ENCODE peak calls at places on chromosomes 2 and 18, in seven cellular contexts. One of them, this sample, is unnamed.

GRCh38 chr2:44955593-44956449 is 14.3 kb downstream of the SIX3 start:
- DNase-seq in upper lobe of right lung: peak
- DNase-seq in heart left ventricle: peak
- DNase-seq in A549: peak
- DNase-seq in OCI-LY7: peak
- DNase-seq in progenitor cell of endocrine pancreas: peak
- DNase-seq in heart right ventricle: peak
- DNase-seq in this sample: peak

GRCh38 chr2:128591841-128592822 is 273.5 kb upstream of the HS6ST1 start:
- DNase-seq in upper lobe of right lung: peak
- DNase-seq in A549: no peak
- DNase-seq in progenitor cell of endocrine pancreas: no peak
- DNase-seq in heart left ventricle: no peak
- DNase-seq in OCI-LY7: no peak
- DNase-seq in heart right ventricle: no peak
- DNase-seq in this sample: no peak

GRCh38 chr2:218961651-218962570 is 2.4 kb downstream of the CDK5R2 start:
- DNase-seq in heart right ventricle: no peak
- DNase-seq in progenitor cell of endocrine pancreas: no peak
- DNase-seq in heart left ventricle: no peak
- DNase-seq in A549: no peak
- DNase-seq in upper lobe of right lung: no peak
- DNase-seq in OCI-LY7: no peak
- DNase-seq in this sample: no peak

GRCh38 chr2:172095905-172096660 is 6.6 kb downstream of the DLX2 start:
- DNase-seq in OCI-LY7: peak
- DNase-seq in A549: no peak
- DNase-seq in upper lobe of right lung: no peak
- DNase-seq in heart left ventricle: no peak
- DNase-seq in progenitor cell of endocrine pancreas: no peak
- DNase-seq in heart right ventricle: no peak
- DNase-seq in this sample: no peak

GRCh38 chr2:6905668-6906067 is 11.5 kb upstream of the RNF144A start:
- DNase-seq in upper lobe of right lung: no peak
- DNase-seq in heart right ventricle: no peak
- DNase-seq in A549: no peak
- DNase-seq in heart left ventricle: no peak
- DNase-seq in progenitor cell of endocrine pancreas: no peak
- DNase-seq in OCI-LY7: no peak
- DNase-seq in this sample: no peak

GRCh38 chr2:40668435-40668834 is 216.5 kb upstream of the SLC8A1 start:
- DNase-seq in heart left ventricle: no peak
- DNase-seq in progenitor cell of endocrine pancreas: no peak
- DNase-seq in heart right ventricle: no peak
- DNase-seq in A549: no peak
- DNase-seq in upper lobe of right lung: no peak
- DNase-seq in OCI-LY7: no peak
- DNase-seq in this sample: no peak

GRCh38 chr2:16640867-16641266 is 24.8 kb downstream of the CYRIA start:
- DNase-seq in A549: no peak
- DNase-seq in heart right ventricle: peak
- DNase-seq in upper lobe of right lung: no peak
- DNase-seq in heart left ventricle: peak
- DNase-seq in progenitor cell of endocrine pancreas: no peak
- DNase-seq in OCI-LY7: no peak
- DNase-seq in this sample: no peak

GRCh38 chr18:56068030-56068671 is 480.2 kb upstream of the TCF4 start:
- DNase-seq in heart left ventricle: no peak
- DNase-seq in A549: no peak
- DNase-seq in progenitor cell of endocrine pancreas: no peak
- DNase-seq in upper lobe of right lung: no peak
- DNase-seq in OCI-LY7: no peak
- DNase-seq in heart right ventricle: no peak
- DNase-seq in this sample: no peak

GRCh38 chr2:231709981-231710750 is 1.8 kb downstream of the PTMA start:
- DNase-seq in heart right ventricle: peak
- DNase-seq in upper lobe of right lung: peak
- DNase-seq in heart left ventricle: peak
- DNase-seq in A549: peak
- DNase-seq in progenitor cell of endocrine pancreas: peak
- DNase-seq in OCI-LY7: peak
- DNase-seq in this sample: peak

GRCh38 chr2:215870986-215871385 is 142.4 kb downstream of the MREG start:
- DNase-seq in OCI-LY7: peak
- DNase-seq in A549: peak
- DNase-seq in upper lobe of right lung: no peak
- DNase-seq in heart left ventricle: no peak
- DNase-seq in heart right ventricle: no peak
- DNase-seq in progenitor cell of endocrine pancreas: no peak
- DNase-seq in this sample: no peak

GRCh38 chr18:37247499-37248161 is 318.0 kb downstream of the CELF4 start:
- DNase-seq in OCI-LY7: no peak
- DNase-seq in progenitor cell of endocrine pancreas: no peak
- DNase-seq in A549: no peak
- DNase-seq in heart right ventricle: no peak
- DNase-seq in upper lobe of right lung: no peak
- DNase-seq in heart left ventricle: no peak
- DNase-seq in this sample: no peak

GRCh38 chr2:101464841-101465240 is 10.1 kb downstream of the RFX8 start:
- DNase-seq in A549: no peak
- DNase-seq in progenitor cell of endocrine pancreas: no peak
- DNase-seq in heart left ventricle: no peak
- DNase-seq in OCI-LY7: no peak
- DNase-seq in heart right ventricle: no peak
- DNase-seq in upper lobe of right lung: no peak
- DNase-seq in this sample: no peak

GRCh38 chr2:190412971-190413370 is 4.8 kb downstream of the MFSD6 start:
- DNase-seq in progenitor cell of endocrine pancreas: no peak
- DNase-seq in heart right ventricle: no peak
- DNase-seq in OCI-LY7: no peak
- DNase-seq in A549: no peak
- DNase-seq in upper lobe of right lung: no peak
- DNase-seq in heart left ventricle: no peak
- DNase-seq in this sample: no peak

GRCh38 chr2:157349949-157350510 is 24.4 kb upstream of the ERMN start:
- DNase-seq in upper lobe of right lung: no peak
- DNase-seq in progenitor cell of endocrine pancreas: no peak
- DNase-seq in OCI-LY7: no peak
- DNase-seq in heart left ventricle: no peak
- DNase-seq in heart right ventricle: no peak
- DNase-seq in A549: no peak
- DNase-seq in this sample: no peak

GRCh38 chr18:23438046-23438377 is 15.1 kb upstream of the RIOK3 start:
- DNase-seq in OCI-LY7: no peak
- DNase-seq in A549: no peak
- DNase-seq in heart right ventricle: no peak
- DNase-seq in heart left ventricle: no peak
- DNase-seq in progenitor cell of endocrine pancreas: no peak
- DNase-seq in upper lobe of right lung: no peak
- DNase-seq in this sample: no peak

GRCh38 chr2:10424051-10424450 is 24.1 kb downstream of the ODC1 start:
- DNase-seq in upper lobe of right lung: no peak
- DNase-seq in progenitor cell of endocrine pancreas: no peak
- DNase-seq in A549: no peak
- DNase-seq in OCI-LY7: no peak
- DNase-seq in heart right ventricle: no peak
- DNase-seq in heart left ventricle: no peak
- DNase-seq in this sample: no peak

GRCh38 chr2:61988462-61989366 is 83.2 kb downstream of the COMMD1 start:
- DNase-seq in heart left ventricle: no peak
- DNase-seq in OCI-LY7: no peak
- DNase-seq in upper lobe of right lung: no peak
- DNase-seq in progenitor cell of endocrine pancreas: no peak
- DNase-seq in heart right ventricle: no peak
- DNase-seq in A549: no peak
- DNase-seq in this sample: no peak

GRCh38 chr2:109400102-109400501 is 213.7 kb downstream of the SEPTIN10 start:
- DNase-seq in OCI-LY7: no peak
- DNase-seq in A549: no peak
- DNase-seq in heart left ventricle: no peak
- DNase-seq in heart right ventricle: no peak
- DNase-seq in progenitor cell of endocrine pancreas: no peak
- DNase-seq in upper lobe of right lung: no peak
- DNase-seq in this sample: no peak

GRCh38 chr18:35063875-35064274 is 22.7 kb downstream of the MAPRE2 start:
- DNase-seq in OCI-LY7: no peak
- DNase-seq in heart left ventricle: no peak
- DNase-seq in upper lobe of right lung: no peak
- DNase-seq in progenitor cell of endocrine pancreas: no peak
- DNase-seq in A549: no peak
- DNase-seq in heart right ventricle: no peak
- DNase-seq in this sample: no peak

GRCh38 chr2:231280861-231281260 is 82.4 kb downstream of the ARMC9 start:
- DNase-seq in upper lobe of right lung: no peak
- DNase-seq in OCI-LY7: no peak
- DNase-seq in progenitor cell of endocrine pancreas: no peak
- DNase-seq in heart left ventricle: no peak
- DNase-seq in heart right ventricle: no peak
- DNase-seq in A549: no peak
- DNase-seq in this sample: no peak

GRCh38 chr2:66839551-66840320 is 404.8 kb downstream of the MEIS1 start:
- DNase-seq in upper lobe of right lung: no peak
- DNase-seq in A549: no peak
- DNase-seq in OCI-LY7: no peak
- DNase-seq in heart left ventricle: no peak
- DNase-seq in progenitor cell of endocrine pancreas: no peak
- DNase-seq in heart right ventricle: no peak
- DNase-seq in this sample: no peak

GRCh38 chr18:62948788-62949187 is 233.4 kb downstream of the PHLPP1 start:
- DNase-seq in heart left ventricle: no peak
- DNase-seq in heart right ventricle: no peak
- DNase-seq in progenitor cell of endocrine pancreas: no peak
- DNase-seq in A549: no peak
- DNase-seq in upper lobe of right lung: no peak
- DNase-seq in OCI-LY7: no peak
- DNase-seq in this sample: no peak

GRCh38 chr18:62939925-62940324 is 224.6 kb downstream of the PHLPP1 start:
- DNase-seq in heart left ventricle: no peak
- DNase-seq in heart right ventricle: no peak
- DNase-seq in upper lobe of right lung: no peak
- DNase-seq in progenitor cell of endocrine pancreas: no peak
- DNase-seq in OCI-LY7: no peak
- DNase-seq in A549: no peak
- DNase-seq in this sample: no peak

GRCh38 chr18:62942578-62942977 is 227.2 kb downstream of the PHLPP1 start:
- DNase-seq in heart left ventricle: no peak
- DNase-seq in OCI-LY7: no peak
- DNase-seq in upper lobe of right lung: no peak
- DNase-seq in heart right ventricle: no peak
- DNase-seq in A549: no peak
- DNase-seq in progenitor cell of endocrine pancreas: no peak
- DNase-seq in this sample: no peak

GRCh38 chr18:62939433-62939832 is 224.1 kb downstream of the PHLPP1 start:
- DNase-seq in progenitor cell of endocrine pancreas: no peak
- DNase-seq in heart left ventricle: no peak
- DNase-seq in heart right ventricle: no peak
- DNase-seq in OCI-LY7: peak
- DNase-seq in A549: no peak
- DNase-seq in upper lobe of right lung: no peak
- DNase-seq in this sample: no peak

DNA sequence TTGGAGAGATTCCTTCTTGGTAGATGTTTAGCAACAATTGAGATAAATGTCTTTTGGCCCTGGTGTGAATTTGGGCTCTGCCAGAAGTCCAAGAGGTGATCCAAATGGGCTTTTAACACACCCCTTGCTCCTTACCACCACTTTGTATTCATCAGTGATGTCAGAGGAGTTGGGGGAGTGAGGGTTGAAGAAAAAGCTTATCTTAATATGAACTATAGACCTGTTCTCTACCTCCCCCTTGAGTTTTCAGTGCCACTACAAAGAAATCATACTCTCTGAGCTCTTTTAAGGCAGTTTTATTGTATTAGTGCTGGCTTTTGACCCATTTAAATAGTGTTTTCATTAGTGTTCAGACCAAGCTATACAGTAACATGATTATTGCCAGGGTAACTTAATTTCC is 229.1 kb downstream of the PHLPP1 start:
- DNase-seq in OCI-LY7: no peak
- DNase-seq in A549: no peak
- DNase-seq in heart left ventricle: no peak
- DNase-seq in upper lobe of right lung: no peak
- DNase-seq in heart right ventricle: no peak
- DNase-seq in progenitor cell of endocrine pancreas: no peak
- DNase-seq in this sample: no peak
- TF ChIP-seq CTCF in OCI-LY7: no peak
- TF ChIP-seq CTCF in A549: no peak
- TF ChIP-seq CTCF in heart left ventricle: no peak
- TF ChIP-seq CTCF in upper lobe of right lung: no peak
- TF ChIP-seq CTCF in heart right ventricle: no peak
- TF ChIP-seq CTCF in progenitor cell of endocrine pancreas: no peak
- TF ChIP-seq CTCF in this sample: no peak

DNA sequence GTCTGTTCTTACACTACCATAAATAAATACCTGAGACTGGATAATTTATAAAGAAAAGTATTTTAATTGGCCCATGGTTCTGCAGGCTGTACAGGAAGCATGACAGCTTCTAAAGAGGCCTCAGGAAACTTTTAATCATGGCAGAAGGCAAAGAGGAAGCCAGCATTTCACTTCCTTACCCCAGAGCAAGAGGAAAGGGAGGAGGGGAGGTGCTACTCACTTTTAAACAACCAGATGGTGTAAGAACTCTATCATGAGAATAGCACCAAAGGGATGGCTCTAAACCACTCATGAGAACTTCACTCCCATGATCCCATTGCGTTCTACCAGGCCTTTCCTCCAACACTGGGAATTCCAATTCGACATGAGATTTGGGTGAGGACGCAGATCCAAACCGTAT is 344.4 kb upstream of the SLC39A10 start:
- DNase-seq in heart right ventricle: no peak
- DNase-seq in progenitor cell of endocrine pancreas: no peak
- DNase-seq in heart left ventricle: no peak
- DNase-seq in OCI-LY7: peak
- DNase-seq in upper lobe of right lung: no peak
- DNase-seq in A549: no peak
- DNase-seq in this sample: no peak
- TF ChIP-seq CTCF in heart right ventricle: no peak
- TF ChIP-seq CTCF in progenitor cell of endocrine pancreas: no peak
- TF ChIP-seq CTCF in heart left ventricle: no peak
- TF ChIP-seq CTCF in OCI-LY7: peak
- TF ChIP-seq CTCF in upper lobe of right lung: no peak
- TF ChIP-seq CTCF in A549: no peak
- TF ChIP-seq CTCF in this sample: no peak

GRCh38 chr2:224058048-224058775 is 19.1 kb upstream of the SERPINE2 start:
- DNase-seq in progenitor cell of endocrine pancreas: no peak
- DNase-seq in A549: no peak
- DNase-seq in heart right ventricle: no peak
- DNase-seq in heart left ventricle: no peak
- DNase-seq in OCI-LY7: no peak
- DNase-seq in upper lobe of right lung: no peak
- DNase-seq in this sample: no peak
- TF ChIP-seq CTCF in progenitor cell of endocrine pancreas: no peak
- TF ChIP-seq CTCF in A549: no peak
- TF ChIP-seq CTCF in heart right ventricle: peak
- TF ChIP-seq CTCF in heart left ventricle: no peak
- TF ChIP-seq CTCF in OCI-LY7: no peak
- TF ChIP-seq CTCF in upper lobe of right lung: no peak
- TF ChIP-seq CTCF in this sample: no peak

DNA sequence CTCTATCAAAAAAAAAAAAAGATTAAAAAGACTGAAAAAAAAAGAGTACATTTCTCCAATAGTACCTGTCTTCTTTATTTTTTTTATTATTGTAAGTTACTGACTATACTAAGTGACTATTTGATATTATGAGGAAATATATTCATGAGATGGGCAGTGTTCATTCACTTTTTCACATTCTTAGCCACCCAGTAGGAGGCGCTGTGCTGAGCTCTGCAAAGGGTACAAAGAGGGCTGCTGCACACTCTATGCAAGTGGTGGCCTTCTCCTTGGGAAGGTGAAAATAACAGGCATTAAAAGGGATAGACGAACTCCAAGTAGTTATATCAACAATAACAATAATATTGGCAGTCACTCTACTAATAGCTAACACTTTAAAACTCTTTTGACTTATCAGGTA is 1034.9 kb upstream of the FANCL start:
- DNase-seq in heart right ventricle: no peak
- DNase-seq in heart left ventricle: no peak
- DNase-seq in A549: no peak
- DNase-seq in upper lobe of right lung: no peak
- DNase-seq in OCI-LY7: no peak
- DNase-seq in progenitor cell of endocrine pancreas: no peak
- DNase-seq in this sample: no peak
- TF ChIP-seq CTCF in heart right ventricle: no peak
- TF ChIP-seq CTCF in heart left ventricle: no peak
- TF ChIP-seq CTCF in A549: peak
- TF ChIP-seq CTCF in upper lobe of right lung: peak
- TF ChIP-seq CTCF in OCI-LY7: peak
- TF ChIP-seq CTCF in progenitor cell of endocrine pancreas: peak
- TF ChIP-seq CTCF in this sample: no peak